ENCODE peak calls at places on chromosomes 2 and 18, in four cellular contexts. L, J, O and P are unnamed samples.

GRCh38 chr18:45521777-45522176 is 93.5 kb upstream of the SLC14A2 start:
- DNase-seq in L (peak; percentile 22), J (no peak), O (no peak), P (no peak)

GRCh38 chr2:26298638-26299393 is 47.1 kb upstream of the SELENOI start:
- DNase-seq in L (peak; percentile 48), J (peak; percentile 23), O (no peak), P (peak; percentile 59)

GRCh38 chr2:146651361-146651760 is 1193.5 kb upstream of the ACVR2A start:
- DNase-seq in L (peak; percentile 32), J (no peak), O (no peak), P (no peak)

GRCh38 chr2:239717706-239718105 is 307.4 kb downstream of the NDUFA10 start:
- DNase-seq in L (no peak), J (no peak), O (no peak), P (no peak)

GRCh38 chr2:54631755-54632154 is 91.7 kb upstream of the EML6 start:
- DNase-seq in L (no peak), J (no peak), O (no peak), P (no peak)

GRCh38 chr2:215960825-215961224 is 52.5 kb downstream of the MREG start:
- DNase-seq in L (no peak), J (no peak), O (no peak), P (no peak)

GRCh38 chr2:231489990-231490389 is 25.7 kb upstream of the NCL start:
- DNase-seq in L (no peak), J (no peak), O (no peak), P (peak; percentile 39)

GRCh38 chr2:148565272-148565894 is 79.2 kb upstream of the EPC2 start:
- DNase-seq in L (no peak), J (no peak), O (no peak), P (peak; percentile 37)

GRCh38 chr2:190853659-190854386 is 26.8 kb upstream of the GLS start:
- DNase-seq in L (no peak), J (no peak), O (no peak), P (no peak)

GRCh38 chr2:217277646-217278048 is 417.8 kb upstream of the TNP1 start:
- DNase-seq in L (peak; percentile 100), J (no peak), O (no peak), P (no peak)

GRCh38 chr18:905307-905947 is 756 bp downstream of the ADCYAP1 start:
- DNase-seq in L (no peak), J (no peak), O (no peak), P (peak; percentile 14)

GRCh38 chr2:151302879-151303278 is 13.4 kb upstream of the NMI start:
- DNase-seq in L (peak; percentile 90), J (no peak), O (no peak), P (no peak)

GRCh38 chr2:45651415-45652089 is at the start of gene PRKCE:
- DNase-seq in L (no peak), J (no peak), O (no peak), P (no peak)

GRCh38 chr18:36304723-36305122 is 7.2 kb downstream of the FHOD3 start:
- DNase-seq in L (no peak), J (no peak), O (no peak), P (no peak)

GRCh38 chr2:209147981-209148380 is 275.9 kb upstream of the MAP2 start:
- DNase-seq in L (no peak), J (no peak), O (no peak), P (no peak)

GRCh38 chr2:27356056-27356381 is 545 bp downstream of the GTF3C2 start:
- DNase-seq in L (peak; percentile 53), J (no peak), O (no peak), P (peak; percentile 76)

GRCh38 chr2:9753276-9753600 is 90.0 kb upstream of the TAF1B start:
- DNase-seq in L (peak; percentile 91), J (no peak), O (no peak), P (peak; percentile 34)

GRCh38 chr18:64134044-64134757 is 14.7 kb downstream of the LINC00305 start:
- DNase-seq in L (no peak), J (peak; percentile 30), O (peak; percentile 39), P (peak; percentile 94)

GRCh38 chr2:64942693-64943092 is 46.5 kb upstream of the SLC1A4 start:
- DNase-seq in L (no peak), J (no peak), O (no peak), P (no peak)

GRCh38 chr18:50507120-50507590 is 52.7 kb upstream of the MAPK4 start:
- DNase-seq in L (no peak), J (peak; percentile 50), O (peak; percentile 29), P (peak; percentile 77)

GRCh38 chr18:74316257-74317180 is 880 bp downstream of the C18orf63 start:
- DNase-seq in L (peak; percentile 84), J (no peak), O (no peak), P (peak; percentile 81)

GRCh38 chr2:221289389-221289788 is 282.7 kb downstream of the EPHA4 start:
- DNase-seq in L (peak; percentile 40), J (no peak), O (no peak), P (peak; percentile 72)

GRCh38 chr2:126638781-126639180 is 17.2 kb upstream of the GYPC start:
- DNase-seq in L (no peak), J (no peak), O (no peak), P (no peak)

DNA sequence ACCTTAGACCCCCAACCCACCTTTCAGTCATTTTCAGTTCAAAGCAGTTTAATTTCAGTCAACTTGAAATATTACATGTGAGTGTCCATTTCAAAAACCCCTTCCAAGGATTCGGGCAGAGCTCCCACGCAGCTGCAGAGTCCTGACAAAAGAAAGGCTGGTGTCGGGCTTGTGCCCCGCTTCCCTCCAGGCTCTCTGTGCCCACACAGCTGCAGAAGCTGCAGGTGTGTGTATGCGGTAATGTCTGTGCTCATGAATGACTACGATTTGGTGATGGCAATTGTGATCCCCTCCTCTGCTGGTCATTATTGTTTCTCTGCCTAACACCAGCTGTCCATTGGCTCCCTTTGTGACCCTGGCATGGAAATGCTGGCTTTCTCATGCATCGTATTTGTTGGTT is 224.8 kb downstream of the NUP35 start:
- DNase-seq in L (no peak), J (no peak), O (no peak), P (no peak)
- H3K4me2 ChIP-seq in L (no peak overlapping the region), J (no peak overlapping the region), O (no peak overlapping the region), P (no peak overlapping the region)

DNA sequence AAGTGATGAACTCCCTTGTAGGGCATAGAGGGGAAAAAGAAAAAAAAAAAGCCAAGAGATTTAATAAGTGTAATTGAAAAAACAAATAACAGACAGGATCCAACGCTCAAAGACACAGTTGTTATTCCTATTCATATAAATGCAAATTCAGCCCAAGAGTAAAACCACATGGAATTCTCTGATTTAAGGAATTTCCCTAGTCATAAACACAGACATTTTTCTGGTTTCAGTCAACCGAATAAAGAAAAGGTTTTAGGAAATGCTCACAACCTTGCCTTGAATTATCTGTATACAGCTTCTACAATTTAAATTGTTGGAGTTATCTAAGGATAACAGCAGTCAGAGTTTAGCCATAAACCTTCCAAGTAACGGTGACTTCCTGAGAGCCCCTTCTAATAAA is 122.7 kb downstream of the VWC2L start:
- DNase-seq in L (peak; percentile 60), J (no peak), O (no peak), P (no peak)
- H2BK5ac ChIP-seq in L (peak overlapping the region; percentile 46), J (no peak overlapping the region), O (no peak overlapping the region), P (no peak overlapping the region)

GRCh38 chr2:41928593-41928992 is 119.2 kb upstream of the PKDCC start:
- DNase-seq in L (peak; percentile 80), J (no peak), O (no peak), P (no peak)

GRCh38 chr2:41933585-41934322 is 114.1 kb upstream of the PKDCC start:
- DNase-seq in L (peak; percentile 96), J (no peak), O (no peak), P (no peak)

GRCh38 chr2:41932241-41933034 is 115.4 kb upstream of the PKDCC start:
- DNase-seq in L (peak; percentile 93), J (no peak), O (no peak), P (no peak)

GRCh38 chr2:41933035-41933429 is 114.8 kb upstream of the PKDCC start:
- DNase-seq in L (no peak), J (no peak), O (no peak), P (no peak)

DNA sequence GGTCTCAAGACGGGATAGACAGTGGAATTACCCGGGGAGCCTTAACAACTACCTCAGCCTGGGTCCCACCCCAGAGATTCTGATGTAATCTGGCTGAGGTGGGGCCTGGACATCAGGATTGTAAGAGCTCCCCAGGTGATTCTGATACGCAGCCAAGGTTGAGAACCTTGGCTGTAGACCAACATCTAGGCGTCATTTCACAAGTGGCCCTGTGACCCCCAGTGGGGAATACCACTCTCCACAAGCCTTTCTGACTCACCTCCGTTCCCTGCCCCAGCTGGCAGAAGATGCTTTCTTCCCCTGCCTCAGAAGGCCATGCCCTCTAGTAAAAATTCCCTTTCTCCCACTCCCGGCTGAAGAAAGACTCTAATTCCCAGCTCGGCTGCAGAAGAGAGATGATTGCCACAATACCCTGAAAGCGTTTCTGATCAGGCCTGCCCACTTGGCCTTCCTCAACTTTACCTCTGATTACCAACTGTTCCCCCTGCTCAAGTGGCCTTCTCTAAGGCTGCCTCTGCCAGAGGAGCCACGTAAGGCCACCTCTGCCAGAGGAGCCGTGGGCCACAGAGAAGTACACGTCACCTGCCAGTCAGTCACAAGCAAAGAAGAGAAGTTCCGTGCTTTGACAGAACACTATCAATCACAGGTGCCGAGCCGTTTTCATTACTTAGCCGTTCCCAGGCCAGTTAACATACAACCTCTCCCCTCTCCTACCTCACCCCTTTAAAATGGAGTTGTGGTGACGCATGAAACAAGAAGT is 116.8 kb upstream of the PKDCC start:
- DNase-seq in L (no peak), J (no peak), O (no peak), P (no peak)
- H3K18ac ChIP-seq in L (no peak overlapping the region), J (peak overlapping the region; percentile 56), O (no peak overlapping the region), P (peak overlapping the region; percentile 18)

DNA sequence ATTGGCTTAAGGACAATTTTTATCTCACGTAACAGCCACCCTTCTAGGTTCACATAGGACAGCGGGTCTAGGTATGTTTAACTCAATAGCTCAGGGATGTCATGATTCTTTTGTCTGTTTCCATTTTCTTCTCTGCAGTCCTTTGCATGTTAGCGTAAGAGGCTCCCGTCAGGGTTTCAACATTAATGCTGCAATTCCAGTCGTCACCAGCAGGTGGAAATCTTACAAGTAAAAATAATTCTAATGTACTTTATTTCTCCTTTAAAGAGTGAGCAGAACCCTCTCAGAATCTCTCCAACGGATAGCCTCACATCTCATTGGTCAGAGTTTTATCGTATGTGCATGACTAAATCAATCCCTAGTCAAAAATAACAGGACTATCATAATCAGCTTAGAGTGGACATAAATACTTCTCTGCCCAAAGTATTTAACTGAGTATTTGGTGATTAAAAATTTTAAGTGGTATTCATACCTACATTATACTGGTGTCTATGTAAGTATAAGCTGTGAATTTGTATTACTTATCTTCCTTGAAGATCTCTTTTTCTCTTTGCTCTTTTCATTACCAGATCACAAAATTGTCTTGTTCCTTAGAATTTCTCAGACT is 487.2 kb upstream of the GCFC2 start:
- DNase-seq in L (peak; percentile 65), J (peak; percentile 64), O (peak; percentile 60), P (peak; percentile 88)
- H3K4me2 ChIP-seq in L (no peak overlapping the region), J (no peak overlapping the region), O (no peak overlapping the region), P (no peak overlapping the region)

GRCh38 chr2:4882421-4882820 is 809.8 kb upstream of the SOX11 start:
- DNase-seq in L (no peak), J (no peak), O (no peak), P (no peak)

GRCh38 chr2:4884117-4884571 is 808.0 kb upstream of the SOX11 start:
- DNase-seq in L (no peak), J (no peak), O (no peak), P (no peak)

GRCh38 chr2:4883375-4883774 is 808.8 kb upstream of the SOX11 start:
- DNase-seq in L (no peak), J (no peak), O (no peak), P (no peak)
- H2BK5ac ChIP-seq in L (no peak overlapping the region), J (no peak overlapping the region), O (no peak overlapping the region), P (no peak overlapping the region)